ENCODE peak calls at places on chromosomes 13 and 19, in seven cellular contexts. A is GM23338, K is SK-N-SH, D is HL-60, M is K562, Y is HCT116, Q is GM12878. V is an unnamed sample.

GRCh38 chr19:17654993-17655392 is 33.2 kb downstream of the UNC13A start:
- DNase-seq in A (peak; percentile 48), K (peak; percentile 62), D (no peak), M (peak; percentile 60), Y (peak; percentile 64), Q (no peak), V (no peak)

GRCh38 chr19:45294291-45295029 is 28.2 kb downstream of the CKM start:
- DNase-seq in A (no peak), K (no peak), D (no peak), M (no peak), Y (no peak), Q (no peak), V (no peak)

GRCh38 chr19:35710784-35711723 is 6.7 kb downstream of the ZBTB32 start:
- DNase-seq in A (no peak), K (no peak), D (no peak), M (no peak), Y (no peak), Q (peak; percentile 94), V (no peak)

GRCh38 chr19:18203408-18203862 is 407 bp downstream of the RAB3A start:
- DNase-seq in A (no peak), K (peak; percentile 69), D (peak; percentile 75), M (peak; percentile 47), Y (no peak), Q (no peak), V (no peak)

GRCh38 chr13:40993119-40993518 is 26.0 kb downstream of the ELF1 start:
- DNase-seq in A (peak; percentile 53), K (no peak), D (no peak), M (no peak), Y (no peak), Q (no peak), V (no peak)

GRCh38 chr13:112451512-112452379 is 75.6 kb downstream of the SPACA7 start:
- DNase-seq in A (no peak), K (peak; percentile 21), D (no peak), M (no peak), Y (no peak), Q (no peak), V (no peak)

GRCh38 chr19:55687281-55688172 is 12.5 kb downstream of the EPN1 start:
- DNase-seq in A (no peak), K (no peak), D (no peak), M (no peak), Y (no peak), Q (no peak), V (no peak)

GRCh38 chr13:40706439-40706838 is 40.0 kb upstream of the FOXO1 start:
- DNase-seq in A (no peak), K (no peak), D (no peak), M (no peak), Y (no peak), Q (no peak), V (no peak)

GRCh38 chr13:109256866-109257760 is 529.3 kb downstream of the IRS2 start:
- DNase-seq in A (peak; percentile 21), K (no peak), D (no peak), M (no peak), Y (peak; percentile 78), Q (no peak), V (peak; percentile 87)

GRCh38 chr13:95643471-95643813 is 1.1 kb downstream of the DZIP1 start:
- DNase-seq in A (peak; percentile 43), K (peak; percentile 57), D (no peak), M (no peak), Y (no peak), Q (no peak), V (no peak)

GRCh38 chr13:96500953-96501352 is 411.0 kb downstream of the HS6ST3 start:
- DNase-seq in A (no peak), K (no peak), D (no peak), M (no peak), Y (no peak), Q (no peak), V (no peak)

GRCh38 chr13:19864018-19864338 is 529 bp upstream of the ZMYM5 start:
- DNase-seq in A (peak; percentile 54), K (peak; percentile 75), D (peak; percentile 61), M (peak; percentile 65), Y (no peak), Q (no peak), V (no peak)

GRCh38 chr19:50209131-50209530 is 5.7 kb downstream of the MYH14 start:
- DNase-seq in A (no peak), K (no peak), D (no peak), M (no peak), Y (no peak), Q (no peak), V (no peak)

GRCh38 chr19:1450735-1451669 is 1.1 kb downstream of the APC2 start:
- DNase-seq in A (no peak), K (peak; percentile 69), D (no peak), M (no peak), Y (no peak), Q (no peak), V (no peak)

GRCh38 chr19:54464624-54465266 is 1.2 kb upstream of the LENG9 start:
- DNase-seq in A (peak; percentile 98), K (peak; percentile 92), D (no peak), M (peak; percentile 86), Y (peak; percentile 69), Q (no peak), V (no peak)

GRCh38 chr19:33402421-33403220 is 29.1 kb downstream of the CEBPG start:
- DNase-seq in A (no peak), K (peak; percentile 58), D (no peak), M (no peak), Y (no peak), Q (no peak), V (no peak)

GRCh38 chr13:66831317-66831716 is 398.8 kb downstream of the PCDH9 start:
- DNase-seq in A (no peak), K (no peak), D (no peak), M (no peak), Y (no peak), Q (no peak), V (no peak)

GRCh38 chr13:36673838-36674326 is at the start of gene SERTM1:
- DNase-seq in A (peak; percentile 93), K (peak; percentile 82), D (no peak), M (no peak), Y (no peak), Q (no peak), V (no peak)

GRCh38 chr19:6247007-6247288 is 32.8 kb downstream of the MLLT1 start:
- DNase-seq in A (no peak), K (no peak), D (no peak), M (no peak), Y (no peak), Q (no peak), V (no peak)
- TF ChIP-seq POLR2AphosphoS5 in A (no peak), K (no peak), D (no peak), M (no peak), Y (no peak), Q (no peak), V (no peak)

DNA sequence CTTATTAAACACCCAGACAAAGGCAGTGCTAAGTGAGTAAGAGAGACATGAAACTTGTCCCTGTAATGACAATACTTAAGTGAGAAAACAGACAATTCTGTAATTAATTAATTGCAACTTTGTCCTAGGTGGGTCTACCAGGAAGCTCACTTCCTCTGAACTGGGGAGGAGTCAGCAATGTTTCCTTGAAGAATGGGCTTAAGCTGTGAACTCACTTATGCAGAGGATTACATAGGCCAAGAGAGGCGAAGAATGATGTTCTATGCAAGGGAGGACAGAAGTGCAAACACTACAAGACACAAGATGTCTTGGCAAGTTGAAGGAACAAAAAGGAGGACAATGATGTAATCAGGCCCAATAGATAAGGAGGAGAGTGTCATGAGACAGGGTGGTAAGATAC is 275.9 kb downstream of the LHFPL6 start:
- DNase-seq in A (no peak), K (no peak), D (no peak), M (no peak), Y (no peak), Q (no peak), V (no peak)
- TF ChIP-seq REST in A (no peak), K (no peak), D (no peak), M (no peak), Y (no peak), Q (no peak), V (no peak)

GRCh38 chr19:42397315-42398166 is 7.4 kb upstream of the CNFN start:
- DNase-seq in A (no peak), K (no peak), D (no peak), M (no peak), Y (no peak), Q (no peak), V (no peak)

GRCh38 chr19:42403586-42403985 is 13.5 kb upstream of the CNFN start:
- DNase-seq in A (no peak), K (no peak), D (no peak), M (no peak), Y (no peak), Q (no peak), V (no peak)

GRCh38 chr19:42402376-42403116 is 12.4 kb upstream of the CNFN start:
- DNase-seq in A (no peak), K (peak; percentile 56), D (no peak), M (no peak), Y (no peak), Q (no peak), V (no peak)

GRCh38 chr19:42400404-42400803 is 10.3 kb upstream of the CNFN start:
- DNase-seq in A (no peak), K (no peak), D (no peak), M (no peak), Y (no peak), Q (no peak), V (no peak)

DNA sequence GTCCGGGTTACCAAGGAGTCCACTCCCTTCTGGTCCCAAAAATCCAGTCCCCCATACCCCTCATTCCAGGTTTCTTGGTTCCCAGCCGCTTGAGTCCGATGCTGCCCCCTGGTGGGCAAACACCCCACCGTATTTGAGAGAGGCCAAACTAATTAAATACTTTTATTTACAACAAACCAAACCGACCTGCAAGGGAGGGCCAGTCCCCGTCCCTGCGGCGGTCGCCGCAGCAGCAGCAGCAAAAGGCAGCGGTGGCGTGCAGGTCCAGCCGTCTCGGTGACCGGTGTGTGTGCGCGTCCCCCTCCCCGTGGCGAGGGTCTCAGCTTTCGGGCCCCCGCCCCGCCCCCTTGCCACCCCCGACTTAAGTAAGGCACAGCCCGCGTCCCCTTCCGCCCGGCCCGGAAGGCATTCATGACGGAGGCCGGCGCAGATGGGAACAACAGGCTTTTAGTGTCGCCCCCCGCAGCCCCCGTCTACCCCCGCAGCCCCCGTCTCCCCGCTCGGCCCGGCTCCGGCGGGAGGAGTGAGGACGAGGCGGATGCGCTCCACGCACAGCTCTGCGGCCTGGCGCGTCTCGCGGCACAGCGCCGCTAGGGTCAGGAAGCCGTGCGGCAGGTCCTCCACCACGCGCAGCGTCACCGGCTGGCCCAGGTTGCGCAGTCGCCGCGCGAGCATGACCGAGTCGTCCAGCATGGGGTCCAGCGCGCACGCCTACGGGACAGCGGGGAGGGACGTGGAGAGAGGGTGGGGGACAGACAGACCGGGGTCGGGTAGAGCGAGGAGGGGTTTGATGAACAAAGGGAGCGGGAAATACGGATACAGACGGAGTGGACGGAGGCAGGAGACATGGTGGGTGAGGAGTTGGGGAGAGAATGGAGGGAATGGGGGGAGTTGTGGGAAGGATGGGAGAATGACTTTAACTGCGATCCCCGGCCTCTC is 11.5 kb upstream of the CNFN start:
- DNase-seq in A (peak; percentile 96), K (peak; percentile 90), D (peak; percentile 68), M (peak; percentile 76), Y (no peak), Q (no peak), V (no peak)
- TF ChIP-seq POLR2AphosphoS5 in A (peak; percentile 79), K (peak; percentile 41), D (peak; percentile 49), M (no peak), Y (peak; percentile 21), Q (no peak), V (no peak)

DNA sequence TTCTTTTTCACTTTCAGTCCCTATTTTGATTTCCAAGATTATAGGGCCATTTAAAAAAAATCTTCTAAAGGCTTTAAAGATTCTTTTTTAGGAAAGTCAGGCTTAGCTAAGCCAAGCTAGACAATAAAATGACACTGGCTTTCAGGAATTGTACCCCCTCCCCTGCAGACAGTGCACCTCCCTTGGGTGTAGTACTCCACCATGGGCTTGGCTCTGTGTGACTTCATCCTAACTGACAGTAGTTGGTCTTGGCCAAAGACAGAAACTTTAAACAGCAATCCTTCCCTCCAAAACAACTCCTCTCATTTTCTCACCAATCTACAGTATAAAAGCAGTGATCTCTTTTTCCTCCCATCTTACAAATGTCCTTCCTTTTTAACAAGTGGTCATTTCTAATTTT is 283.0 kb downstream of the DNAJC15 start:
- DNase-seq in A (no peak), K (no peak), D (no peak), M (no peak), Y (no peak), Q (no peak), V (no peak)
- TF ChIP-seq REST in A (no peak), K (no peak), D (no peak), M (no peak), Y (no peak), Q (no peak), V (no peak)

V was measured in Panc1.